ENCODE peak calls at places on chromosomes 11 and 22, in five cellular contexts. N is ELF-1, L is activated T-cell treated with anti-CD3 and anti-CD28 coated beads for 1 hour, D is left cardiac atrium, F is amniotic stem cell. T is an unnamed sample.

GRCh38 chr11:117589024-117589423 is 208.0 kb downstream of the DSCAML1 start:
- DNase-seq in N (no peak), L (no peak), D (no peak), F (no peak), T (no peak)

GRCh38 chr11:94129505-94130335 is 1.1 kb downstream of the PANX1 start:
- DNase-seq in N (no peak), L (no peak), D (no peak), F (no peak), T (no peak)

GRCh38 chr11:61627831-61628753 is 47.2 kb upstream of the SYT7 start:
- DNase-seq in N (peak), L (peak), D (peak), F (peak), T (no peak)

GRCh38 chr22:39148024-39148726 is 4.3 kb downstream of the CBX7 start:
- DNase-seq in N (no peak), L (no peak), D (no peak), F (no peak), T (no peak)

GRCh38 chr11:134261626-134262488 is 8.5 kb downstream of the ACAD8 start:
- DNase-seq in N (peak), L (peak), D (no peak), F (no peak), T (no peak)

GRCh38 chr22:40395607-40396006 is 25.2 kb downstream of the SGSM3 start:
- DNase-seq in N (no peak), L (no peak), D (no peak), F (no peak), T (no peak)

GRCh38 chr22:48233586-48233985 is 1471.1 kb downstream of the TBC1D22A start:
- DNase-seq in N (no peak), L (no peak), D (no peak), F (no peak), T (no peak)

GRCh38 chr22:49214976-49215375 is 612.7 kb downstream of the BRD1 start:
- DNase-seq in N (no peak), L (no peak), D (no peak), F (no peak), T (no peak)

GRCh38 chr22:32951081-32951806 is 106.9 kb downstream of the SYN3 start:
- DNase-seq in N (peak), L (no peak), D (no peak), F (no peak), T (no peak)

GRCh38 chr11:67416416-67417335 is 1.2 kb downstream of the CARNS1 start:
- DNase-seq in N (no peak), L (peak), D (peak), F (no peak), T (no peak)

T was measured in memory B cell.